ENCODE peak calls at places on chromosomes 6 and 20, in seven cellular contexts. B is SJSA1; T is heart right ventricle; I is nucleus accumbens; S is CD8-positive, alpha-beta T cell; H is T-helper 2 cell; M is posterior cingulate gyrus. E is an unnamed sample.

GRCh38 chr6:26172496-26172958 is 85.3 kb downstream of the HFE start:
- DNase-seq in B (no peak), S (no peak), I (no peak), M (no peak), H (no peak), T (no peak), E (no peak)

GRCh38 chr6:39251406-39251805 is 22.1 kb upstream of the KCNK5 start:
- DNase-seq in M (no peak), T (no peak), I (no peak), S (no peak), B (no peak), H (no peak), E (no peak)

GRCh38 chr20:45358282-45359068 is 4.5 kb upstream of the SYS1 start:
- DNase-seq in I (no peak), H (no peak), T (peak), S (no peak), B (peak), M (peak), E (peak)

GRCh38 chr6:79789843-79790242 is 157.5 kb downstream of the ELOVL4 start:
- DNase-seq in M (no peak), I (no peak), S (no peak), T (no peak), B (no peak), H (no peak), E (no peak)

GRCh38 chr20:17822039-17822438 is 122.3 kb downstream of the BANF2 start:
- DNase-seq in T (no peak), I (no peak), B (no peak), M (no peak), S (no peak), H (no peak), E (no peak)

GRCh38 chr20:26209171-26209941 is 512.7 kb upstream of the ZNF337 start:
- DNase-seq in S (no peak), I (no peak), B (peak), M (no peak), T (peak), H (peak), E (no peak)

GRCh38 chr20:41249371-41249770 is 68.2 kb downstream of the ZHX3 start:
- DNase-seq in T (peak), H (no peak), S (no peak), I (no peak), B (peak), M (peak), E (peak)

GRCh38 chr6:38391206-38391908 is 248.4 kb downstream of the BTBD9 start:
- DNase-seq in I (no peak), S (no peak), T (no peak), B (no peak), M (no peak), H (no peak), E (no peak)

GRCh38 chr6:43269273-43270007 is 26.2 kb downstream of the TTBK1 start:
- DNase-seq in T (peak), I (no peak), S (no peak), M (no peak), H (peak), B (peak), E (no peak)

GRCh38 chr20:51512645-51513044 is 29.9 kb downstream of the NFATC2 start:
- DNase-seq in S (no peak), M (no peak), I (no peak), T (no peak), H (no peak), B (no peak), E (no peak)

GRCh38 chr6:119129148-119129967 is 50.9 kb upstream of the FAM184A start:
- DNase-seq in I (no peak), T (no peak), B (no peak), S (no peak), H (no peak), M (no peak), E (no peak)

E was measured in amygdala.